ENCODE peak calls at places on chromosomes 4 and X, in four cellular contexts. T, I, V and D are unnamed samples.

GRCh38 chr4:32440391-32440790 is 1720.2 kb downstream of the PCDH7 start:
- DNase-seq in T (no peak), I (no peak), V (no peak), D (no peak)

GRCh38 chrX:112163916-112164315 is 81.3 kb upstream of the TRPC5 start:
- DNase-seq in T (no peak), I (no peak), V (no peak), D (no peak)

GRCh38 chr4:94488667-94489066 is 36.9 kb downstream of the PDLIM5 start:
- DNase-seq in T (no peak), I (no peak), V (no peak), D (no peak)

GRCh38 chr4:6071959-6072720 is 53.9 kb upstream of the C4orf50 start:
- DNase-seq in V (peak), I (no peak), T (peak), D (no peak)

GRCh38 chr4:185920171-185920570 is 108.2 kb upstream of the SORBS2 start:
- DNase-seq in I (no peak), V (no peak), T (no peak), D (no peak)

GRCh38 chrX:119240356-119240755 is 4.3 kb downstream of the PGRMC1 start:
- DNase-seq in V (no peak), T (no peak), I (no peak), D (no peak)

GRCh38 chr4:108794136-108794535 is 31.3 kb upstream of the ETNPPL start:
- DNase-seq in I (no peak), V (no peak), T (peak), D (no peak)

GRCh38 chr4:72767903-72768817 is 199.1 kb upstream of the ADAMTS3 start:
- DNase-seq in V (no peak), I (no peak), T (no peak), D (no peak)

GRCh38 chr4:94457692-94458106 is 6.0 kb downstream of the PDLIM5 start:
- DNase-seq in V (peak), T (peak), I (no peak), D (no peak)

GRCh38 chrX:318068-318738 is 393 bp downstream of the GTPBP6 start:
- DNase-seq in I (peak), T (peak), V (no peak), D (peak)

GRCh38 chrX:130268500-130269170 is at the start of gene ZNF280C:
- DNase-seq in V (peak), T (peak), I (peak), D (peak)

GRCh38 chr4:52655505-52655904 is 3.6 kb downstream of the USP46 start:
- DNase-seq in V (no peak), I (no peak), T (no peak), D (no peak)

GRCh38 chr4:168886361-168886760 is 123.7 kb downstream of the CBR4 start:
- DNase-seq in I (no peak), V (no peak), T (no peak), D (no peak)